ENCODE peak calls at places on chromosomes 11 and 22, in nine cellular contexts. G, D, L, H, V, Y, K, P and Q are unnamed samples.

GRCh38 chr11:66484825-66485380 is 4.7 kb downstream of the DPP3 start:
- DNase-seq in G (no peak), D (no peak), L (no peak), H (no peak), V (no peak), Y (no peak), K (no peak), P (no peak), Q (no peak)

GRCh38 chr22:24502540-24502939 is 7.4 kb downstream of the UPB1 start:
- DNase-seq in G (no peak), D (no peak), L (no peak), H (no peak), V (no peak), Y (no peak), K (no peak), P (no peak), Q (no peak)

GRCh38 chr22:30890689-30891442 is 77.7 kb downstream of the MORC2 start:
- DNase-seq in G (peak), D (no peak), L (peak), H (no peak), V (peak), Y (peak), K (peak), P (peak), Q (no peak)

GRCh38 chr11:92929168-92930053 is 40.0 kb upstream of the MTNR1B start:
- DNase-seq in G (no peak), D (no peak), L (no peak), H (peak), V (no peak), Y (no peak), K (no peak), P (no peak), Q (no peak)

GRCh38 chr11:101470881-101471535 is 112.8 kb downstream of the TRPC6 start:
- DNase-seq in G (no peak), D (no peak), L (no peak), H (no peak), V (no peak), Y (no peak), K (no peak), P (no peak), Q (no peak)

GRCh38 chr11:67345949-67346819 is 7.2 kb downstream of the POLD4 start:
- DNase-seq in G (no peak), D (peak), L (peak), H (no peak), V (peak), Y (no peak), K (peak), P (no peak), Q (no peak)

GRCh38 chr22:23070418-23071162 is at the start of gene GNAZ:
- DNase-seq in G (peak), D (no peak), L (no peak), H (peak), V (no peak), Y (peak), K (no peak), P (peak), Q (peak)

GRCh38 chr22:24162377-24162927 is 18.8 kb upstream of the SUSD2 start:
- DNase-seq in G (no peak), D (no peak), L (no peak), H (no peak), V (no peak), Y (no peak), K (peak), P (no peak), Q (no peak)

GRCh38 chr11:96257972-96258951 is 84.7 kb downstream of the MAML2 start:
- DNase-seq in G (no peak), D (no peak), L (no peak), H (no peak), V (no peak), Y (no peak), K (no peak), P (no peak), Q (no peak)

GRCh38 chr11:96779030-96779429 is 389.2 kb downstream of the JRKL start:
- DNase-seq in G (no peak), D (no peak), L (no peak), H (no peak), V (no peak), Y (no peak), K (no peak), P (no peak), Q (no peak)

GRCh38 chr11:122743093-122743741 is 87.7 kb downstream of the UBASH3B start:
- DNase-seq in G (no peak), D (no peak), L (no peak), H (no peak), V (no peak), Y (no peak), K (no peak), P (no peak), Q (no peak)

GRCh38 chr11:64266339-64266738 is 15.0 kb downstream of the PLCB3 start:
- DNase-seq in G (no peak), D (no peak), L (no peak), H (peak), V (no peak), Y (peak), K (no peak), P (no peak), Q (no peak)

GRCh38 chr22:27331526-27332281 is 469.9 kb downstream of the MN1 start:
- DNase-seq in G (peak), D (no peak), L (peak), H (peak), V (peak), Y (no peak), K (peak), P (no peak), Q (no peak)

GRCh38 chr11:72641900-72642814 is 32.1 kb downstream of the PDE2A start:
- DNase-seq in G (peak), D (no peak), L (peak), H (peak), V (peak), Y (peak), K (peak), P (peak), Q (no peak)

GRCh38 chr11:24134879-24135588 is 361.8 kb upstream of the LUZP2 start:
- DNase-seq in G (no peak), D (no peak), L (no peak), H (no peak), V (no peak), Y (no peak), K (no peak), P (no peak), Q (no peak)

GRCh38 chr11:123065634-123066033 is 3.7 kb upstream of the HSPA8 start:
- DNase-seq in G (no peak), D (no peak), L (no peak), H (no peak), V (no peak), Y (no peak), K (no peak), P (no peak), Q (no peak)

GRCh38 chr11:117970400-117971024 is 15.7 kb upstream of the IL10RA start:
- DNase-seq in G (no peak), D (no peak), L (no peak), H (no peak), V (peak), Y (peak), K (peak), P (no peak), Q (no peak)

GRCh38 chr22:37442537-37442936 is 15.3 kb upstream of the ELFN2 start:
- DNase-seq in G (no peak), D (no peak), L (no peak), H (no peak), V (no peak), Y (no peak), K (no peak), P (no peak), Q (no peak)

GRCh38 chr22:36332623-36333331 is 55.0 kb downstream of the MYH9 start:
- DNase-seq in G (no peak), D (peak), L (peak), H (no peak), V (peak), Y (peak), K (peak), P (no peak), Q (no peak)

GRCh38 chr11:46612326-46612725 is 4.7 kb downstream of the HARBI1 start:
- DNase-seq in G (no peak), D (no peak), L (no peak), H (no peak), V (no peak), Y (no peak), K (no peak), P (no peak), Q (no peak)

GRCh38 chr11:46618789-46619188 is 1.4 kb downstream of the ATG13 start:
- DNase-seq in G (no peak), D (no peak), L (peak), H (no peak), V (no peak), Y (no peak), K (no peak), P (no peak), Q (no peak)

GRCh38 chr11:46617451-46618314 is at the start of gene ATG13:
- DNase-seq in G (peak), D (no peak), L (peak), H (peak), V (peak), Y (peak), K (peak), P (peak), Q (peak)

GRCh38 chr11:46615756-46616155 is 1.3 kb downstream of the HARBI1 start:
- DNase-seq in G (no peak), D (no peak), L (no peak), H (no peak), V (no peak), Y (no peak), K (no peak), P (no peak), Q (no peak)

GRCh38 chr11:46616551-46617450 is at the start of gene HARBI1:
- DNase-seq in G (peak), D (peak), L (peak), H (peak), V (peak), Y (peak), K (peak), P (peak), Q (peak)
- TF ChIP-seq POLR2A in G (peak), D (peak), L (peak), H (peak), V (peak), Y (no peak), K (peak), P (no peak), Q (no peak)

DNA sequence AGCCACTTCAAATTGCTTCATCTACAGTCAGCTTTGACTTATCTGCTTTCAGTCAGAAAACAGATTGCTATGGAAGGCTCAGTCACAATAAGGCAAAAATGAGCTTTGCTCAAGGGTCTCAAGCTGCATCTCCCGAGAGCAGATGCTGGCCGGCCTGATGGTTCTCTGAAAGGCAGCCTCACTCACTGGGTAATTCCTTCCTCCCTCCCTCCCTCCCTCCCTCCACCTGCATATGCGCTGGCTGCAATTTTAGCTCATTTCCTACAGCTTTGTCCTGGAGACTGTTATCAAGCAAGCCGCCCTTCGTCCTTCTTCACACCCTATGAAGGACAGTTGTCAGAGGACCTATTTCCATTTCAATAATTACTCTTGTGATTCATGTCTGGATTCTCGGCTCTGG is 1.6 kb upstream of the IZUMO1R start:
- DNase-seq in G (no peak), D (no peak), L (no peak), H (no peak), V (no peak), Y (no peak), K (no peak), P (no peak), Q (no peak)
- H3K27ac ChIP-seq in G (no peak), D (no peak), L (no peak), H (no peak), V (no peak), Y (no peak), K (no peak), P (no peak), Q (no peak)

GRCh38 chr11:113828186-113828585 is 47.2 kb downstream of the USP28 start:
- DNase-seq in G (no peak), D (no peak), L (no peak), H (no peak), V (no peak), Y (no peak), K (no peak), P (no peak), Q (no peak)
- TF ChIP-seq POLR2AphosphoS5 in G (no peak), D (no peak), L (no peak), H (no peak), V (no peak), Y (no peak), K (no peak), P (no peak), Q (no peak)

GRCh38 chr11:88171982-88172381 is 3.3 kb downstream of the RAB38 start:
- DNase-seq in G (no peak), D (no peak), L (no peak), H (no peak), V (no peak), Y (no peak), K (no peak), P (no peak), Q (no peak)

GRCh38 chr11:88175004-88175706 is at the start of gene RAB38:
- DNase-seq in G (peak), D (no peak), L (peak), H (peak), V (peak), Y (peak), K (no peak), P (peak), Q (peak)

GRCh38 chr11:88175707-88176066 is 444 bp upstream of the RAB38 start:
- DNase-seq in G (no peak), D (no peak), L (no peak), H (no peak), V (no peak), Y (no peak), K (peak), P (no peak), Q (no peak)

GRCh38 chr11:88178211-88178610 is 3.0 kb upstream of the RAB38 start:
- DNase-seq in G (no peak), D (no peak), L (no peak), H (no peak), V (no peak), Y (no peak), K (no peak), P (no peak), Q (no peak)

DNA sequence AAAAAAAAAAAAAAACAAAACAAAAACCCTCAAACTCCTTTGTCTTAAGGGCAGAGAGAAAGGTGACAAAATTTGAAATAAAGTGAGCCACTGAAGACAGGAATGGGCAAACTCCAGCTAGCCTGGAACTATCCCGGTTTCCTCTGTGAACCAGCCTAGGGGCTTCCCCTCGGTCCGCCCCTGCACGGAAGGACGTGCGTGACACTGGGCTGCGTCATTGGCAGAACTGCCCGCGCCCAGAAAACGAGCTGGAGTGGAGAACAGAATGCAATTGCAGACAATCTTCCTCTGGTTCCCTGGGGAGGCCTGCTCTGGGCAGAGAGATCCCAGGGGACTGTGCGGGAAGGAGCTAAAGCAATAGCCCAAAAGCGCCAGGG is 628 bp downstream of the RAB38 start:
- DNase-seq in G (peak), D (no peak), L (peak), H (peak), V (peak), Y (peak), K (peak), P (peak), Q (peak)
- TF ChIP-seq POLR2A in G (no peak), D (no peak), L (no peak), H (peak), V (no peak), Y (no peak), K (no peak), P (no peak), Q (no peak)